ENCODE peak calls at places on chromosomes 2 and 18, in eight cellular contexts. S, M, L, N, D, I, E and O are unnamed samples.

GRCh38 chr2:138504546-138505239 is 3.1 kb downstream of the SPOPL start:
- DNase-seq in S (no peak), M (no peak), L (no peak), N (no peak), D (no peak), I (no peak), E (peak), O (no peak)

GRCh38 chr2:241777686-241778627 is 1.3 kb downstream of the GAL3ST2 start:
- DNase-seq in S (peak), M (no peak), L (no peak), N (no peak), D (no peak), I (no peak), E (peak), O (no peak)

GRCh38 chr18:36403896-36404824 is 106.6 kb downstream of the FHOD3 start:
- DNase-seq in S (no peak), M (no peak), L (no peak), N (no peak), D (no peak), I (no peak), E (no peak), O (no peak)

GRCh38 chr18:63339920-63340484 is 20.4 kb upstream of the BCL2 start:
- DNase-seq in S (peak), M (peak), L (peak), N (no peak), D (no peak), I (no peak), E (no peak), O (peak)

GRCh38 chr18:8623549-8624106 is 14.4 kb downstream of the RAB12 start:
- DNase-seq in S (no peak), M (peak), L (no peak), N (no peak), D (no peak), I (no peak), E (no peak), O (no peak)

GRCh38 chr2:138722316-138722715 is 57.9 kb downstream of the NXPH2 start:
- DNase-seq in S (peak), M (no peak), L (no peak), N (peak), D (no peak), I (no peak), E (no peak), O (no peak)

GRCh38 chr2:64999754-65000153 is 10.6 kb downstream of the SLC1A4 start:
- DNase-seq in S (no peak), M (no peak), L (no peak), N (no peak), D (no peak), I (no peak), E (no peak), O (no peak)

GRCh38 chr18:10259934-10260333 is 194.5 kb upstream of the APCDD1 start:
- DNase-seq in S (no peak), M (no peak), L (no peak), N (no peak), D (no peak), I (peak), E (no peak), O (no peak)

GRCh38 chr2:64474200-64474630 is 20.3 kb downstream of the LGALSL start:
- DNase-seq in S (no peak), M (no peak), L (no peak), N (no peak), D (no peak), I (no peak), E (peak), O (no peak)

GRCh38 chr2:177593448-177593847 is 200.9 kb downstream of the AGPS start:
- DNase-seq in S (no peak), M (no peak), L (no peak), N (no peak), D (no peak), I (no peak), E (no peak), O (no peak)

GRCh38 chr2:239498981-239499633 is 98.3 kb upstream of the HDAC4 start:
- DNase-seq in S (peak), M (no peak), L (no peak), N (peak), D (no peak), I (no peak), E (no peak), O (no peak)